ENCODE peak calls at places on chromosome 1, in eight cellular contexts. One of them, this sample, is unnamed.

GRCh38 chr1:171884475-171884874 is 43.2 kb downstream of the DNM3 start:
- DNase-seq in GM13977: no peak
- DNase-seq in epithelial cell of esophagus: peak
- DNase-seq in AG04450: no peak
- DNase-seq in H9: no peak
- DNase-seq in HFF-Myc: no peak
- DNase-seq in GM23338: no peak
- DNase-seq in left ventricle myocardium inferior: no peak
- DNase-seq in this sample: peak

GRCh38 chr1:37719572-37720195 is 27.4 kb downstream of the CDCA8 start:
- DNase-seq in GM13977: no peak
- DNase-seq in epithelial cell of esophagus: no peak
- DNase-seq in AG04450: no peak
- DNase-seq in H9: no peak
- DNase-seq in HFF-Myc: no peak
- DNase-seq in GM23338: no peak
- DNase-seq in left ventricle myocardium inferior: no peak
- DNase-seq in this sample: no peak

GRCh38 chr1:175514309-175515001 is 228.9 kb downstream of the TNR start:
- DNase-seq in GM13977: no peak
- DNase-seq in epithelial cell of esophagus: no peak
- DNase-seq in AG04450: no peak
- DNase-seq in H9: no peak
- DNase-seq in HFF-Myc: no peak
- DNase-seq in GM23338: no peak
- DNase-seq in left ventricle myocardium inferior: no peak
- DNase-seq in this sample: peak

GRCh38 chr1:57102957-57103356 is 137.1 kb upstream of the C8B start:
- DNase-seq in GM13977: no peak
- DNase-seq in epithelial cell of esophagus: no peak
- DNase-seq in AG04450: no peak
- DNase-seq in H9: no peak
- DNase-seq in HFF-Myc: no peak
- DNase-seq in GM23338: no peak
- DNase-seq in left ventricle myocardium inferior: no peak
- DNase-seq in this sample: no peak

GRCh38 chr1:89990976-89991831 is 3.7 kb upstream of the ZNF326 start:
- DNase-seq in GM13977: no peak
- DNase-seq in epithelial cell of esophagus: peak
- DNase-seq in AG04450: no peak
- DNase-seq in H9: no peak
- DNase-seq in HFF-Myc: no peak
- DNase-seq in GM23338: no peak
- DNase-seq in left ventricle myocardium inferior: no peak
- DNase-seq in this sample: no peak

GRCh38 chr1:11045428-11046269 is 1.4 kb downstream of the MASP2 start:
- DNase-seq in GM13977: no peak
- DNase-seq in epithelial cell of esophagus: no peak
- DNase-seq in AG04450: no peak
- DNase-seq in H9: peak
- DNase-seq in HFF-Myc: no peak
- DNase-seq in GM23338: peak
- DNase-seq in left ventricle myocardium inferior: no peak
- DNase-seq in this sample: no peak

GRCh38 chr1:167439301-167439988 is 78.9 kb downstream of the CD247 start:
- DNase-seq in GM13977: peak
- DNase-seq in epithelial cell of esophagus: peak
- DNase-seq in AG04450: no peak
- DNase-seq in H9: peak
- DNase-seq in HFF-Myc: no peak
- DNase-seq in GM23338: peak
- DNase-seq in left ventricle myocardium inferior: no peak
- DNase-seq in this sample: peak

GRCh38 chr1:67134692-67135091 is at the start of gene C1orf141:
- DNase-seq in GM13977: no peak
- DNase-seq in epithelial cell of esophagus: peak
- DNase-seq in AG04450: no peak
- DNase-seq in H9: peak
- DNase-seq in HFF-Myc: no peak
- DNase-seq in GM23338: peak
- DNase-seq in left ventricle myocardium inferior: no peak
- DNase-seq in this sample: peak

GRCh38 chr1:163072658-163073057 is 3.5 kb downstream of the RGS4 start:
- DNase-seq in GM13977: no peak
- DNase-seq in epithelial cell of esophagus: peak
- DNase-seq in AG04450: no peak
- DNase-seq in H9: no peak
- DNase-seq in HFF-Myc: no peak
- DNase-seq in GM23338: no peak
- DNase-seq in left ventricle myocardium inferior: no peak
- DNase-seq in this sample: no peak

GRCh38 chr1:7703321-7704213 is 67.5 kb upstream of the VAMP3 start:
- DNase-seq in GM13977: no peak
- DNase-seq in epithelial cell of esophagus: no peak
- DNase-seq in AG04450: no peak
- DNase-seq in H9: peak
- DNase-seq in HFF-Myc: no peak
- DNase-seq in GM23338: peak
- DNase-seq in left ventricle myocardium inferior: peak
- DNase-seq in this sample: no peak

GRCh38 chr1:204457665-204458064 is 36.9 kb downstream of the PIK3C2B start:
- DNase-seq in GM13977: no peak
- DNase-seq in epithelial cell of esophagus: no peak
- DNase-seq in AG04450: no peak
- DNase-seq in H9: no peak
- DNase-seq in HFF-Myc: no peak
- DNase-seq in GM23338: no peak
- DNase-seq in left ventricle myocardium inferior: no peak
- DNase-seq in this sample: no peak

GRCh38 chr1:202639500-202639899 is 70.8 kb downstream of the SYT2 start:
- DNase-seq in GM13977: no peak
- DNase-seq in epithelial cell of esophagus: no peak
- DNase-seq in AG04450: peak
- DNase-seq in H9: no peak
- DNase-seq in HFF-Myc: no peak
- DNase-seq in GM23338: no peak
- DNase-seq in left ventricle myocardium inferior: no peak
- DNase-seq in this sample: no peak

GRCh38 chr1:68180441-68181164 is 51.7 kb downstream of the WLS start:
- DNase-seq in GM13977: no peak
- DNase-seq in epithelial cell of esophagus: no peak
- DNase-seq in AG04450: no peak
- DNase-seq in H9: no peak
- DNase-seq in HFF-Myc: no peak
- DNase-seq in GM23338: no peak
- DNase-seq in left ventricle myocardium inferior: no peak
- DNase-seq in this sample: no peak

GRCh38 chr1:48048064-48048463 is 50.9 kb upstream of the TRABD2B start:
- DNase-seq in GM13977: no peak
- DNase-seq in epithelial cell of esophagus: peak
- DNase-seq in AG04450: no peak
- DNase-seq in H9: no peak
- DNase-seq in HFF-Myc: no peak
- DNase-seq in GM23338: no peak
- DNase-seq in left ventricle myocardium inferior: peak
- DNase-seq in this sample: no peak

GRCh38 chr1:64220241-64220640 is 16.8 kb downstream of the UBE2U start:
- DNase-seq in GM13977: no peak
- DNase-seq in epithelial cell of esophagus: no peak
- DNase-seq in AG04450: no peak
- DNase-seq in H9: no peak
- DNase-seq in HFF-Myc: no peak
- DNase-seq in GM23338: no peak
- DNase-seq in left ventricle myocardium inferior: no peak
- DNase-seq in this sample: no peak

GRCh38 chr1:201019321-201019977 is 4.1 kb downstream of the KIF21B start:
- DNase-seq in GM13977: peak
- DNase-seq in epithelial cell of esophagus: peak
- DNase-seq in AG04450: no peak
- DNase-seq in H9: no peak
- DNase-seq in HFF-Myc: no peak
- DNase-seq in GM23338: no peak
- DNase-seq in left ventricle myocardium inferior: peak
- DNase-seq in this sample: peak

GRCh38 chr1:201022178-201022823 is 1.2 kb downstream of the KIF21B start:
- DNase-seq in GM13977: no peak
- DNase-seq in epithelial cell of esophagus: no peak
- DNase-seq in AG04450: no peak
- DNase-seq in H9: no peak
- DNase-seq in HFF-Myc: no peak
- DNase-seq in GM23338: no peak
- DNase-seq in left ventricle myocardium inferior: no peak
- DNase-seq in this sample: no peak

GRCh38 chr1:201021333-201022177 is 2.0 kb downstream of the KIF21B start:
- DNase-seq in GM13977: peak
- DNase-seq in epithelial cell of esophagus: no peak
- DNase-seq in AG04450: no peak
- DNase-seq in H9: peak
- DNase-seq in HFF-Myc: no peak
- DNase-seq in GM23338: no peak
- DNase-seq in left ventricle myocardium inferior: no peak
- DNase-seq in this sample: peak

GRCh38 chr1:201020040-201020591 is 3.4 kb downstream of the KIF21B start:
- DNase-seq in GM13977: peak
- DNase-seq in epithelial cell of esophagus: peak
- DNase-seq in AG04450: no peak
- DNase-seq in H9: no peak
- DNase-seq in HFF-Myc: no peak
- DNase-seq in GM23338: peak
- DNase-seq in left ventricle myocardium inferior: no peak
- DNase-seq in this sample: peak

GRCh38 chr1:201020647-201021332 is 2.7 kb downstream of the KIF21B start:
- DNase-seq in GM13977: no peak
- DNase-seq in epithelial cell of esophagus: peak
- DNase-seq in AG04450: no peak
- DNase-seq in H9: peak
- DNase-seq in HFF-Myc: no peak
- DNase-seq in GM23338: peak
- DNase-seq in left ventricle myocardium inferior: no peak
- DNase-seq in this sample: peak
- TF ChIP-seq CTCF in GM13977: peak
- TF ChIP-seq CTCF in epithelial cell of esophagus: peak
- TF ChIP-seq CTCF in AG04450: peak
- TF ChIP-seq CTCF in H9: peak
- TF ChIP-seq CTCF in HFF-Myc: peak
- TF ChIP-seq CTCF in GM23338: peak
- TF ChIP-seq CTCF in left ventricle myocardium inferior: no peak
- TF ChIP-seq CTCF in this sample: peak

DNA sequence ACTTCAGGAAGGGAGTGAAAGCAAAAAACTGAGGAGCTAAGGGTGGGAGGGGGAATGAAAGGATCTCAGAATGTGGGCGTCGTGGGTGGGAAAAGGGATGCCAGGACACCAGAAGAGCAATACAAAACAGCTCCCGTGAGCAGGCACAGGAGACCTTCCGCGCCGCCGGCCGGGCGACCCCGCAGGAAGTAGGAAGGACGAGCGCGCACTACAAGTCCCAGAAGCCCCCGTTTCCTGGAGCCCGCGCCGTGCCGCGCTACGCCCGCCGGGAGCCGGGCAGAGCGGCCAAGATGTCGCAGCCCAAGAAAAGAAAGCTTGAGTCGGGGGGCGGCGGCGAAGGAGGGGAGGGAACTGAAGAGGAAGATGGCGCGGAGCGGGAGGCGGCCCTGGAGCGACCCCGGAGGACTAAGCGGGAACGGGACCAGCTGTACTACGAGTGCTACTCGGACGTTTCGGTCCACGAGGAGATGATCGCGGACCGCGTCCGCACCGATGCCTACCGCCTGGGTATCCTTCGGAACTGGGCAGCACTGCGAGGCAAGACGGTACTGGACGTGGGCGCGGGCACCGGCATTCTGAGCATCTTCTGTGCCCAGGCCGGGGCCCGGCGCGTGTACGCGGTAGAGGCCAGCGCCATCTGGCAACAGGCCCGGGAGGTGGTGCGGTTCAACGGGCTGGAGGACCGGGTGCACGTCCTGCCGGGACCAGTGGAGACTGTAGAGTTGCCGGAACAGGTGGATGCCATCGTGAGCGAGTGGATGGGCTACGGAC is at the start of gene PRMT6:
- DNase-seq in GM13977: peak
- DNase-seq in epithelial cell of esophagus: peak
- DNase-seq in AG04450: peak
- DNase-seq in H9: peak
- DNase-seq in HFF-Myc: peak
- DNase-seq in GM23338: peak
- DNase-seq in left ventricle myocardium inferior: peak
- DNase-seq in this sample: peak
- TF ChIP-seq CTCF in GM13977: peak
- TF ChIP-seq CTCF in epithelial cell of esophagus: no peak
- TF ChIP-seq CTCF in AG04450: no peak
- TF ChIP-seq CTCF in H9: no peak
- TF ChIP-seq CTCF in HFF-Myc: no peak
- TF ChIP-seq CTCF in GM23338: no peak
- TF ChIP-seq CTCF in left ventricle myocardium inferior: no peak
- TF ChIP-seq CTCF in this sample: no peak

GRCh38 chr1:103527331-103527730 is 1.8 kb downstream of the RNPC3 start:
- DNase-seq in GM13977: no peak
- DNase-seq in epithelial cell of esophagus: no peak
- DNase-seq in AG04450: no peak
- DNase-seq in H9: no peak
- DNase-seq in HFF-Myc: no peak
- DNase-seq in GM23338: no peak
- DNase-seq in left ventricle myocardium inferior: no peak
- DNase-seq in this sample: no peak

GRCh38 chr1:103529746-103530145 is 4.2 kb downstream of the RNPC3 start:
- DNase-seq in GM13977: no peak
- DNase-seq in epithelial cell of esophagus: peak
- DNase-seq in AG04450: no peak
- DNase-seq in H9: no peak
- DNase-seq in HFF-Myc: no peak
- DNase-seq in GM23338: peak
- DNase-seq in left ventricle myocardium inferior: no peak
- DNase-seq in this sample: peak

GRCh38 chr1:103525114-103525606 is 339 bp upstream of the RNPC3 start:
- DNase-seq in GM13977: no peak
- DNase-seq in epithelial cell of esophagus: peak
- DNase-seq in AG04450: no peak
- DNase-seq in H9: peak
- DNase-seq in HFF-Myc: peak
- DNase-seq in GM23338: peak
- DNase-seq in left ventricle myocardium inferior: no peak
- DNase-seq in this sample: peak

GRCh38 chr1:103523346-103523745 is 2.2 kb upstream of the RNPC3 start:
- DNase-seq in GM13977: no peak
- DNase-seq in epithelial cell of esophagus: no peak
- DNase-seq in AG04450: no peak
- DNase-seq in H9: no peak
- DNase-seq in HFF-Myc: no peak
- DNase-seq in GM23338: no peak
- DNase-seq in left ventricle myocardium inferior: no peak
- DNase-seq in this sample: no peak

GRCh38 chr1:103525607-103526507 is at the start of gene RNPC3:
- DNase-seq in GM13977: peak
- DNase-seq in epithelial cell of esophagus: peak
- DNase-seq in AG04450: peak
- DNase-seq in H9: peak
- DNase-seq in HFF-Myc: peak
- DNase-seq in GM23338: peak
- DNase-seq in left ventricle myocardium inferior: peak
- DNase-seq in this sample: peak
- TF ChIP-seq CTCF in GM13977: peak
- TF ChIP-seq CTCF in epithelial cell of esophagus: no peak
- TF ChIP-seq CTCF in AG04450: no peak
- TF ChIP-seq CTCF in H9: no peak
- TF ChIP-seq CTCF in HFF-Myc: no peak
- TF ChIP-seq CTCF in GM23338: no peak
- TF ChIP-seq CTCF in left ventricle myocardium inferior: no peak
- TF ChIP-seq CTCF in this sample: no peak

GRCh38 chr1:152585586-152585985 is 5.3 kb upstream of the LCE3D start:
- DNase-seq in GM13977: no peak
- DNase-seq in epithelial cell of esophagus: no peak
- DNase-seq in AG04450: no peak
- DNase-seq in H9: no peak
- DNase-seq in HFF-Myc: no peak
- DNase-seq in GM23338: no peak
- DNase-seq in left ventricle myocardium inferior: no peak
- DNase-seq in this sample: no peak
- TF ChIP-seq CTCF in GM13977: peak
- TF ChIP-seq CTCF in epithelial cell of esophagus: peak
- TF ChIP-seq CTCF in AG04450: no peak
- TF ChIP-seq CTCF in H9: no peak
- TF ChIP-seq CTCF in HFF-Myc: no peak
- TF ChIP-seq CTCF in GM23338: no peak
- TF ChIP-seq CTCF in left ventricle myocardium inferior: no peak
- TF ChIP-seq CTCF in this sample: no peak